ENCODE peak calls at places on chromosomes 6 and 20, in four cellular contexts. Q is HFFc6, U is colonic mucosa, S is B cell. T is an unnamed sample.

GRCh38 chr6:84492246-84493135 is 265.0 kb upstream of the CEP162 start:
- DNase-seq in Q (no peak), U (no peak), S (no peak), T (no peak)

GRCh38 chr6:24476631-24477030 is 12.7 kb downstream of the GPLD1 start:
- DNase-seq in Q (no peak), U (no peak), S (no peak), T (no peak)

GRCh38 chr20:46364670-46365482 is 41.5 kb downstream of the ELMO2 start:
- DNase-seq in Q (no peak), U (no peak), S (no peak), T (no peak)

GRCh38 chr6:141484726-141485125 is 648.0 kb upstream of the GJE1 start:
- DNase-seq in Q (no peak), U (no peak), S (peak), T (no peak)

GRCh38 chr6:66808771-66809170 is 1101.7 kb upstream of the EYS start:
- DNase-seq in Q (no peak), U (no peak), S (no peak), T (no peak)

GRCh38 chr20:25525857-25526256 is 59.5 kb downstream of the NINL start:
- DNase-seq in Q (peak), U (no peak), S (no peak), T (no peak)

GRCh38 chr6:14877758-14878157 is 368.1 kb upstream of the JARID2 start:
- DNase-seq in Q (no peak), U (no peak), S (no peak), T (no peak)

GRCh38 chr20:44016525-44016924 is 101.9 kb downstream of the TOX2 start:
- DNase-seq in Q (no peak), U (no peak), S (no peak), T (no peak)

GRCh38 chr6:5552243-5552642 is 290.9 kb downstream of the FARS2 start:
- DNase-seq in Q (no peak), U (no peak), S (no peak), T (no peak)

GRCh38 chr20:63950701-63951397 is 5.4 kb downstream of the UCKL1 start:
- DNase-seq in Q (no peak), U (no peak), S (no peak), T (no peak)

GRCh38 chr6:37783831-37784584 is 35.5 kb upstream of the ZFAND3 start:
- DNase-seq in Q (no peak), U (no peak), S (no peak), T (no peak)

DNA sequence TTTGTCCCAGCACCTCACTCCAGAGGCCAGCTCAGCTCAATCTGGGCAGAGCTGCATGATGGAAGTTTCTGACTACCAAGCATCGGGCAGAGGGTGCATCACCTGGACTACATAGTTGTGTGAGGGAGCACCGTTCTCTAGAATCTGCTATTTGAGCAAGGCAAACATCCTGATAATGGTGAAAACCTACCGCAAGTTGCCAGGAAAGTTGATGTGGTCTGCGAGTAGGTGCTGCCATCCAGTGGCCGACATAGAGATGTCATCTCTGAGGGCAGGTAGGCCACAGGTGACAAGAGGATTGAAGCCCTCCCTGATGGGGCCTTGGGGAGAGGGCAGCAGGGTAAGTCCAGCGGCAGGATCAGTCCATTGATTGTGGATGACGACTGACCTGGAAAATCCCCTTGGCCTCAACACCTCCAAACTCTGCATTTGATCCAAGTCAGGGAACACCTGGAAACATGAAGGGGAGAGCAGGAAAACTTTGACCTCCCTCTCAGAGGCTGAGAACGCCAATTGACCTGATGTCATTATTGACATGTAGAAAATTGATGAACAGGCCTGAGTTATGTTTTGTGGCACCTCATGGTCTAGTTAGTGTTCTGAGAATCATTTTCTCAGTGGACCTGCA is 3.9 kb upstream of the LPA start:
- DNase-seq in Q (no peak), U (no peak), S (no peak), T (peak)
- TF ChIP-seq CTCF in Q (peak), U (peak), S (peak), T (peak)

GRCh38 chr6:114747995-114748625 is 405.3 kb upstream of the HS3ST5 start:
- DNase-seq in Q (peak), U (peak), S (no peak), T (peak)
- TF ChIP-seq CTCF in Q (peak), U (peak), S (peak), T (peak)

GRCh38 chr20:10171864-10172751 is 46.5 kb upstream of the SNAP25 start:
- DNase-seq in Q (no peak), U (peak), S (no peak), T (peak)
- TF ChIP-seq CTCF in Q (no peak), U (no peak), S (no peak), T (no peak)

GRCh38 chr6:107185570-107185969 is 70.3 kb upstream of the BEND3 start:
- DNase-seq in Q (peak), U (no peak), S (no peak), T (no peak)
- TF ChIP-seq CTCF in Q (peak), U (no peak), S (no peak), T (no peak)

DNA sequence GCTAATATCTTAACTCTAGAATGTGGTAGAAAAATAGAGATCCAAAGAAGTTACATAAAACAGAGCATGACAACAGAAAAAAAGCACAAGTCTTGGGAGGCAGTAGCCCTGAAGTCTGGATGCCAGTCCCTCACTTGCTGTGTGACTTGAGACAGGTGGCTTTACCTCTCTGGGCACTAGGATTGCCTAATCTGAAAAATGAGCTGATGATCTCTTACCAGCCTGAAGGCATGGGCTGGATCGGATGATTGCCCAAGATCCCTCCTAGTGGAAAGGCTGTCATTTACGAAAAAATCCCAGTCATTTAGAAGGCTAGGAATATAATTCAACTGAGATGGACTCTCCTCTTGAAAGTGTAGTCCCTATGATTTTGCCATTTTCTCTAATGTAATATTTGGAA is 10.9 kb upstream of the GCM1 start:
- DNase-seq in Q (no peak), U (no peak), S (no peak), T (no peak)
- TF ChIP-seq CTCF in Q (peak), U (no peak), S (no peak), T (no peak)

GRCh38 chr20:37480915-37481314 is 40.1 kb upstream of the NNAT start:
- DNase-seq in Q (no peak), U (no peak), S (no peak), T (no peak)

GRCh38 chr20:37481610-37482009 is 39.4 kb upstream of the NNAT start:
- DNase-seq in Q (no peak), U (no peak), S (no peak), T (no peak)

GRCh38 chr20:37484386-37484785 is 36.7 kb upstream of the NNAT start:
- DNase-seq in Q (no peak), U (no peak), S (no peak), T (no peak)

GRCh38 chr20:37479275-37479674 is 41.8 kb upstream of the NNAT start:
- DNase-seq in Q (no peak), U (no peak), S (no peak), T (no peak)

DNA sequence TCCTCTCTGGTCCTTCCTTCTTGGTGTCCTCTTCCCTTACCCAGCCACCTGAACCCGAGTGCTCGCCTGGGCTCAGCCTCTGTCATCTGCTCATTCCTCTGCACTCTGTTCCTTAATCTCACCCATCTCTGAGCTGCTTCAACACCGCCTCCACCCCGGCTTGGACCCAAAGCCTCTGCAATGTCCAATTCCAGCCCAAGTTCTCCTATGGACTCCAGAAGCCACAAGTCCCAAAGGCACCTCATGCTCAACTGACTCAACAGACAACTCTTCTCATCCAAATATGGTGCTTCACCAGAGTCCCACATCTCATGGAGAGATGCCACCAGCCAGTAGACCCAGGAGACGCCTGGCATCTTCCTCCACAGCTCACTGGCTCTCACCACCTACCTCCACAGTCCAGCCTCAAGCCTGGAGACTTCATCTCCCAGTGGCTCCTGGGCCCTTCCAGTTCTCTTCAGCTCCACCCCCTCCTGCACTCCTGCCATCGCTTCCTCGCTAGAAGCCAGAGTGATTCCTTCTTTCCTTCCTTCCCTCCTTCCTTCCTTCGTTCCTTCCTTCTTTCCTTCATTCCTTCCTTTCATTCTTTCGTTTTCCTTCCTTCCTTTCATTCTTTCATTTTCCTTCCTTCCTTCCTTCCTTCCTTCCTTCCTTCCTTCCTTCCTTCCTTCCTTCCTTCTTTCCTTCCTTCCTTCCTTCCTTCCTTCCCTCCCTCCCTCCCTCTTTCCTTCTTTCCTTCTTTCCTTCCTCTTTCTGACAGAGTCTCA is 40.9 kb upstream of the NNAT start:
- DNase-seq in Q (no peak), U (no peak), S (no peak), T (no peak)
- TF ChIP-seq CTCF in Q (no peak), U (no peak), S (no peak), T (no peak)

GRCh38 chr20:52001999-52002666 is 189.4 kb downstream of the ZFP64 start:
- DNase-seq in Q (no peak), U (no peak), S (no peak), T (peak)
- TF ChIP-seq CTCF in Q (peak), U (no peak), S (no peak), T (no peak)

DNA sequence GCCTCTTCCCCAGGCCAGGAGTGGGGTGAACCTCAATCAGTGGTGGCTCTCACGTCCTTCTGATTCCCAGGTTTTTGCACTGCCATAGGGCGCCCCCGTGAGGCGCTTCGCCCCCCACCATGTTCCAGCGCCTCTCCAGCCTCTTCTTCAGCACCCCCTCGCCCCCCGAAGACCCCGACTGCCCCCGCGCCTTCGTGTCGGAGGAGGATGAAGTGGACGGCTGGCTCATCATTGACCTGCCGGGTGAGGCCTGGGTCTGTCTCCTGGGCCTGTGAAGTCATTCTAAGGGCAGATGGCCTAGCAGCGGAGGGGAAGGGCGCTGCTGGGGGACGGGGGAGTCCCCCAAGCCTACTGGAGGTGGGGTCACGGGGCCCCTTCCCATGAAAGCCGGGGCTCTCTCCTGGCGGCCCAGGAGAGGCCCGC is 4.5 kb downstream of the TP53INP2 start:
- DNase-seq in Q (peak), U (peak), S (peak), T (peak)
- TF ChIP-seq CTCF in Q (peak), U (peak), S (peak), T (peak)

T was measured in Calu3.